ENCODE peak calls at places on chromosomes 3 and 15, in nine cellular contexts. A is body of pancreas; H is brain microvascular endothelial cell; B is endodermal cell; R is SK-N-SH; O is left lung; Y is GM23338; G is heart right ventricle; L is CD8-positive, alpha-beta T cell. S is an unnamed sample.

GRCh38 chr3:9690451-9691450 is 12.9 kb upstream of the CPNE9 start:
- DNase-seq in A (no peak), H (peak; percentile 46), B (no peak), R (peak; percentile 34), O (no peak), Y (no peak), G (no peak), L (no peak), S (no peak)

GRCh38 chr3:9151240-9151639 is 98.2 kb downstream of the SRGAP3 start:
- DNase-seq in A (no peak), H (no peak), B (no peak), R (no peak), O (no peak), Y (no peak), G (no peak), L (no peak), S (no peak)

GRCh38 chr3:175410251-175410650 is 551.1 kb downstream of the NAALADL2 start:
- DNase-seq in A (no peak), H (no peak), B (no peak), R (no peak), O (no peak), Y (no peak), G (no peak), L (no peak), S (no peak)

GRCh38 chr3:169781209-169781855 is 8.1 kb downstream of the MYNN start:
- DNase-seq in A (no peak), H (no peak), B (no peak), R (no peak), O (no peak), Y (no peak), G (no peak), L (no peak), S (no peak)

GRCh38 chr3:122992628-122993570 is 34.7 kb downstream of the SEMA5B start:
- DNase-seq in A (no peak), H (no peak), B (no peak), R (peak; percentile 70), O (no peak), Y (no peak), G (no peak), L (no peak), S (peak; percentile 46)

GRCh38 chr3:46921871-46922271 is 44.4 kb downstream of the PTH1R start:
- DNase-seq in A (no peak), H (no peak), B (no peak), R (no peak), O (peak; percentile 27), Y (no peak), G (no peak), L (no peak), S (no peak)

GRCh38 chr15:90451215-90451850 is 63.3 kb downstream of the IQGAP1 start:
- DNase-seq in A (no peak), H (peak; percentile 64), B (no peak), R (no peak), O (no peak), Y (peak; percentile 72), G (no peak), L (no peak), S (no peak)

GRCh38 chr15:42800731-42801474 is 64.0 kb upstream of the CDAN1 start:
- DNase-seq in A (peak; percentile 8), H (no peak), B (peak; percentile 82), R (no peak), O (no peak), Y (peak; percentile 65), G (no peak), L (no peak), S (peak; percentile 23)

GRCh38 chr3:100602506-100603444 is 6.6 kb upstream of the ADGRG7 start:
- DNase-seq in A (no peak), H (peak; percentile 43), B (peak; percentile 76), R (no peak), O (no peak), Y (no peak), G (no peak), L (no peak), S (no peak)

GRCh38 chr3:145911016-145911415 is 250.0 kb downstream of the PLOD2 start:
- DNase-seq in A (no peak), H (no peak), B (no peak), R (no peak), O (no peak), Y (no peak), G (no peak), L (no peak), S (no peak)

GRCh38 chr15:60137711-60138396 is 133.7 kb downstream of the FOXB1 start:
- DNase-seq in A (no peak), H (peak; percentile 52), B (peak; percentile 61), R (no peak), O (no peak), Y (no peak), G (no peak), L (no peak), S (no peak)

GRCh38 chr3:110929811-110930210 is 141.8 kb upstream of the NECTIN3 start:
- DNase-seq in A (no peak), H (peak; percentile 32), B (no peak), R (no peak), O (no peak), Y (no peak), G (no peak), L (no peak), S (no peak)

GRCh38 chr3:41141431-41142164 is 57.7 kb upstream of the CTNNB1 start:
- DNase-seq in A (no peak), H (no peak), B (no peak), R (no peak), O (no peak), Y (peak; percentile 10), G (no peak), L (no peak), S (no peak)

DNA sequence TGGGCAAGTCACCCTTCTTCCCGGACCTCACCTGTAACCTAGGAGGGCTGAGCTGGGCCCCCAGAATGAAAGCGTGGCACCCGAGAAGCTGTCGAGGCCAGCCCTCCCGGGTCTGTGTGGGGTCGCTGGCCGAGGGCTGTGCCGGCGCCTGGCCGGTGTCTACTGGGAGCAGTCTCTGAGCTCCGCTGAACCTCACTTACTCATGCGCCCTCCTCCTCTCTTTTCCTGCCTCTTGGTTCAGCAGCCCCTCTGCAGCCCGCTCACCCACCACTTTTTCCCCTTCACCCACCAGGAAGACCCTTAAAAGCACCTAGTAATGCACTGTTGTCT is 419 bp downstream of the HYKK start:
- DNase-seq in A (no peak), H (no peak), B (no peak), R (no peak), O (no peak), Y (no peak), G (no peak), L (no peak), S (peak; percentile 19)
- H3K27ac ChIP-seq in A (peak overlapping the region; percentile 82), H (peak overlapping the region; percentile 53), B (no peak overlapping the region), R (peak overlapping the region; percentile 61), O (peak overlapping the region; percentile 14), Y (no peak overlapping the region), G (peak overlapping the region; percentile 18), L (no peak overlapping the region), S (peak overlapping the region; percentile 35)

DNA sequence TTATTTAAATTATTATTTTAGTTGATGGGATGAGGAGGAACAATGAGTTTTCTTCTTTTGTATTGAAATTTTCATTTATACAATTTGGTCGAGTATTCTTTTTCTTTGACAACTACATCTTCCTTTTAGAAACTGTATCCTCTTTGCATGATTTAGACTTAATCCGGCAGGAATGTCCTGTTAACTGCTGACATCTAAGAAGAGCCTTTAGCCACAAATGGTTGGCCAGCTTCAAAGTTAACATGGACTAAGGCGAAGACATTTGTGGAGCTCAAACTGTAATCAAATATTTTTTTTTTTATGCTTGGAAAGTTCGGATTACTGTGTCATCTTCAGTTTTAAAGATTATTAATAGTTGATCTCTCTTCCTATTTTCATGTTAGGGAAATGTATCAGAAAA is 43.2 kb downstream of the RIOX2 start:
- DNase-seq in A (no peak), H (no peak), B (no peak), R (no peak), O (no peak), Y (no peak), G (no peak), L (no peak), S (no peak)
- H3K36me3 ChIP-seq in A (peaks cover 9% of the 10 kb centered on the region), H (no peaks in the 10 kb centered on the region), B (no peaks in the 10 kb centered on the region), R (peaks cover 4% of the 10 kb centered on the region), O (peaks cover 26% of the 10 kb centered on the region), Y (no peaks in the 10 kb centered on the region), G (peaks cover 77% of the 10 kb centered on the region), L (no peaks in the 10 kb centered on the region), S (peaks cover 29% of the 10 kb centered on the region)

GRCh38 chr3:14608298-14608697 is 43.3 kb upstream of the CCDC174 start:
- DNase-seq in A (no peak), H (no peak), B (peak; percentile 66), R (no peak), O (no peak), Y (peak; percentile 49), G (no peak), L (no peak), S (no peak)
- TF ChIP-seq CTCF in A (no peak), H (peak; percentile 24), B (peak; percentile 56), R (no peak), O (no peak), Y (peak; percentile 67), G (no peak), L (no peak), S (peak; percentile 18)

GRCh38 chr15:71373917-71374316 is 258.6 kb downstream of the THSD4 start:
- DNase-seq in A (no peak), H (no peak), B (no peak), R (no peak), O (no peak), Y (no peak), G (no peak), L (no peak), S (no peak)
- H3K27ac ChIP-seq in A (no peak overlapping the region), H (no peak overlapping the region), B (no peak overlapping the region), R (no peak overlapping the region), O (no peak overlapping the region), Y (no peak overlapping the region), G (peak overlapping the region; percentile 1), L (no peak overlapping the region), S (no peak overlapping the region)

DNA sequence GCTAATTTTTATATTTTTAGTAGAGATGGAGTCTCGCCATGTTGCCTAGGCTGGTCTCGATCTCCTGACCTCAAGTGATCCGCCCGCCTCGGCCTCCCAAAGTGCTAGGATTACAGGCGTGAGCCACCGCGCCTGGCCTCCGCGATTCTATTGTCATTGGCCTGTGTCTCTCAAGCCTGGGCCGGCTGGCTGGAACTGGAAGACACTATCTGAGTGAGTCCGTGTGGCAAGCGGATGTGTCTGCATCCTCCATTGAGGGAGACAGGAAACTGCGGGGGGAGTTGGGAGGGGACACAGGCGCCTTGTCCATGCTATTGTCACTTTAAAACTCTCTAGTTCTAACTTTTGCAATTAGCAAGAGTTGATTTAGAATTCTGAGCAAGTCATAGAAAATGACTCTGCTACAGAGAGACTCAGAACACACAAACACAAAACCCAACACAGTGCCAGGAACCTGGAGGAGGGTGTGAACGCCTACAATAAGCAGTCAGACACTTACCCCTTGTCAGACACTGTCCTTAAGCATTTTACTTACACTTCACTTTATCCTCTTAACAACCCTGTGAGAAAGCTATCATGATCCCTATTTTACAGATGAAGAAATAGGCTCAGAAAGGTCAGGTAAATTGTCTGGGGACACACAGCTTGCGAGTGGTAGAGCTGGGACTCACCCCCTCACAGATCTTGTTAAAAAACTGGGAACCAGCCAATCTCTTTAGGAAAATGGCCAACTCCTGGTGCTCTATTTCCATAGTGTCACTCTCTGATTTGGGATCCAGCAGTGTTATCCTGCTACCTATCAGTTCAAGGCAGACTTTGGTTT is 38.7 kb downstream of the ANP32A start:
- DNase-seq in A (peak; percentile 53), H (no peak), B (peak; percentile 37), R (no peak), O (peak; percentile 70), Y (no peak), G (peak; percentile 85), L (no peak), S (peak; percentile 2)
- H3K36me3 ChIP-seq in A (peaks cover 5% of the 10 kb centered on the region), H (peaks cover 51% of the 10 kb centered on the region), B (peaks cover 98% of the 10 kb centered on the region), R (peaks cover 81% of the 10 kb centered on the region), O (peaks cover 82% of the 10 kb centered on the region), Y (peaks cover 15% of the 10 kb centered on the region), G (peaks cover 90% of the 10 kb centered on the region), L (peaks cover 27% of the 10 kb centered on the region), S (peaks cover 82% of the 10 kb centered on the region)